ENCODE peak calls at places on chromosomes 5 and 9, in ten cellular contexts. P is fibroblast of lung, F is choroid plexus epithelial cell, M is chondrocyte, Y is RWPE1, L is Peyer's patch, W is fibroblast of pulmonary artery, V is AG09319, I is endodermal cell, K is IMR-90. Q is an unnamed sample.

GRCh38 chr9:137318976-137319375 is 16.9 kb upstream of the NRARP start:
- DNase-seq in M (no peak), W (no peak), Y (no peak), P (peak; percentile 43), F (no peak), I (peak; percentile 82), L (no peak), K (peak; percentile 5), V (peak; percentile 15), Q (peak; percentile 69)

GRCh38 chr5:14266171-14266570 is 123.0 kb downstream of the TRIO start:
- DNase-seq in P (peak; percentile 49), W (no peak), Y (no peak), M (no peak), V (no peak), I (no peak), F (peak; percentile 34), L (no peak), K (no peak), Q (no peak)

GRCh38 chr5:19240150-19240549 is 747.9 kb downstream of the CDH18 start:
- DNase-seq in Y (peak; percentile 42), L (no peak), M (no peak), W (peak; percentile 33), F (peak; percentile 5), V (no peak), K (no peak), I (no peak), P (peak; percentile 81), Q (no peak)

GRCh38 chr5:151825445-151825844 is 53.7 kb downstream of the G3BP1 start:
- DNase-seq in P (peak; percentile 53), V (peak; percentile 70), Y (peak; percentile 77), I (peak; percentile 85), F (peak; percentile 89), K (peak; percentile 69), L (peak; percentile 76), W (peak; percentile 81), M (no peak), Q (peak; percentile 39)

GRCh38 chr5:52560366-52560765 is 227.3 kb upstream of the ITGA1 start:
- DNase-seq in Y (peak; percentile 20), K (no peak), P (no peak), L (no peak), M (no peak), I (no peak), V (no peak), W (peak; percentile 6), F (peak; percentile 23), Q (no peak)

GRCh38 chr5:93580387-93581100 is 475 bp downstream of the NR2F1-AS1 start:
- DNase-seq in F (peak; percentile 59), K (peak; percentile 63), L (no peak), I (no peak), P (peak; percentile 66), M (no peak), Y (peak; percentile 31), V (no peak), W (peak; percentile 63), Q (peak; percentile 31)

GRCh38 chr5:133944263-133945230 is 23.9 kb downstream of the C5orf15 start:
- DNase-seq in F (peak; percentile 74), W (peak; percentile 65), Y (peak; percentile 62), P (peak; percentile 39), M (no peak), I (peak; percentile 89), L (peak; percentile 81), V (no peak), K (peak; percentile 44), Q (peak; percentile 79)

GRCh38 chr9:134475051-134475790 is 149.0 kb downstream of the RXRA start:
- DNase-seq in M (no peak), P (peak; percentile 81), W (peak; percentile 86), K (peak; percentile 81), Y (no peak), L (peak; percentile 77), V (peak; percentile 67), F (peak; percentile 84), I (no peak), Q (no peak)

GRCh38 chr5:78536797-78537196 is 111.8 kb downstream of the LHFPL2 start:
- DNase-seq in P (no peak), K (no peak), Y (no peak), W (no peak), L (no peak), I (no peak), V (no peak), F (no peak), M (no peak), Q (no peak)

GRCh38 chr5:78530342-78531096 is 118.1 kb downstream of the LHFPL2 start:
- DNase-seq in M (no peak), L (no peak), P (peak; percentile 100), I (no peak), V (no peak), Y (peak; percentile 34), W (peak; percentile 96), F (peak; percentile 88), K (peak; percentile 99), Q (no peak)

GRCh38 chr5:78534148-78535009 is 114.2 kb downstream of the LHFPL2 start:
- DNase-seq in W (peak; percentile 79), Y (no peak), V (no peak), L (no peak), M (no peak), I (peak; percentile 58), F (peak; percentile 89), P (peak; percentile 87), K (peak; percentile 72), Q (no peak)

GRCh38 chr5:78537406-78537805 is 111.2 kb downstream of the LHFPL2 start:
- DNase-seq in F (no peak), V (no peak), I (no peak), M (no peak), Y (no peak), L (no peak), P (no peak), W (no peak), K (no peak), Q (no peak)

DNA sequence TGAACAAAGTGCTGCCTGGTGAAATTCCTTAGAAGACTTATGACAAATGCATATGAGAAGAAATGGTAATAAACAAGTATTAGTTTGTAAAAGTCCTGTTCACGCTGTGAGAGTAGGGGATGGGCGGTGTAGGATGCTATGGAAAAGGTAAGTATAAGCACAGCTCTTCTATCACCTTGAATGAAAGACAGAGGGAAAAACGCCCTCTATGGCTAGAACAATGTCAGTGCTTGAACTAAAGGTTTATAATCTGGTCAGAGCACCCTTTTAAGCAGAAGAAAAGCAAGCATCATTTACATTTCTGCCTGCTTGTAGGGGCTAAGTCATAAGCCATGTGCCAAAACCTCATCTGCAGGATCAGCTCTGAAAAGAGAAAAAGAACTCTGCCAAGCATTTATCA is 115.2 kb downstream of the LHFPL2 start:
- DNase-seq in P (no peak), L (no peak), F (peak; percentile 75), M (no peak), I (no peak), V (no peak), K (peak; percentile 38), W (peak; percentile 71), Y (no peak), Q (no peak)
- TF ChIP-seq CTCF in P (peak; percentile 41), L (peak; percentile 49), F (peak; percentile 58), M (peak; percentile 76), I (peak; percentile 72), V (peak; percentile 32), K (peak; percentile 48), W (peak; percentile 68), Y (peak; percentile 43), Q (peak; percentile 55)

DNA sequence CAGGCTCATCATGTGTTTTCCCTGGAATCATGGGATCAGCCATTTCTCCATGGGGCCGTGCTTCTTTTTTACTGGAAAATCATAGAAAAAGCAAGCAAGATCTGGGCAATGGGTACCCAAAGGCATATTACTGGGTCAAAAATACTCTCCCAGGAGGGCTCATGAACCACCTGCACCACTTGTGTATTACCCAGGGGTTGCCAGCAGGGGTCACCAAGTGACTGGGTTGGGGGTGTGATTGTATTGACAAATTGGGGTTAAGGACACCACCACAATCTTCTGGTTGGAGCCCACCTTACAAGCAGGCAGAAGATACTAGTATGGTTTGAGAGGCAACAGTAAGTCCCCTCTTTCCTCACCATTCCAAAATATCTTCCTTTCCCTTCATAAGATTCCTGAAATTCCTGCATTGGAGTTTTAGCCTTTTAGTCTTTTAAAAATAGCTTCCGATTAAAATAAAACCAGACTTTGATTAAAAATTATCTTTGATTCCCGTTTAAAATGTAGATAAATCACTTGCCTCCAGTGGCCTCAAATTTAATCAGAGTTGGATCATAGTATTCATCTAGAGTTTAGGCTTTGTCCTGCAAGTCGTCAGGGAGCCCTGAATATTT is 603.3 kb downstream of the KIF4B start:
- DNase-seq in W (no peak), L (peak; percentile 76), M (no peak), I (peak; percentile 94), Y (peak; percentile 66), F (no peak), P (peak; percentile 3), K (no peak), V (no peak), Q (peak; percentile 83)
- TF ChIP-seq CTCF in W (peak; percentile 28), L (peak; percentile 72), M (peak; percentile 78), I (peak; percentile 89), Y (peak; percentile 28), F (peak; percentile 33), P (peak; percentile 37), K (peak; percentile 56), V (peak; percentile 70), Q (peak; percentile 85)

GRCh38 chr5:140116716-140117115 is 2.8 kb downstream of the PURA start:
- DNase-seq in V (no peak), I (no peak), W (no peak), Y (peak; percentile 42), F (no peak), P (no peak), L (no peak), K (no peak), M (no peak), Q (no peak)
- TF ChIP-seq CTCF in V (no peak), I (peak; percentile 51), W (no peak), Y (peak; percentile 14), F (no peak), P (no peak), L (peak; percentile 21), K (no peak), M (no peak), Q (no peak)

GRCh38 chr5:157469073-157469472 is 9.1 kb downstream of the NIPAL4 start:
- DNase-seq in K (no peak), Y (no peak), I (no peak), P (no peak), V (no peak), W (no peak), L (no peak), F (no peak), M (no peak), Q (no peak)

GRCh38 chr5:157473383-157474370 is 13.7 kb downstream of the NIPAL4 start:
- DNase-seq in P (peak; percentile 81), V (no peak), I (no peak), L (no peak), M (no peak), W (peak; percentile 26), Y (no peak), K (peak; percentile 87), F (peak; percentile 34), Q (no peak)

GRCh38 chr5:157470616-157471015 is 10.6 kb downstream of the NIPAL4 start:
- DNase-seq in M (no peak), F (no peak), P (no peak), L (no peak), I (no peak), K (no peak), Y (no peak), V (no peak), W (no peak), Q (no peak)

GRCh38 chr5:157469687-157470086 is 9.7 kb downstream of the NIPAL4 start:
- DNase-seq in Y (no peak), K (no peak), L (no peak), V (no peak), I (no peak), W (no peak), M (no peak), P (no peak), F (no peak), Q (no peak)

DNA sequence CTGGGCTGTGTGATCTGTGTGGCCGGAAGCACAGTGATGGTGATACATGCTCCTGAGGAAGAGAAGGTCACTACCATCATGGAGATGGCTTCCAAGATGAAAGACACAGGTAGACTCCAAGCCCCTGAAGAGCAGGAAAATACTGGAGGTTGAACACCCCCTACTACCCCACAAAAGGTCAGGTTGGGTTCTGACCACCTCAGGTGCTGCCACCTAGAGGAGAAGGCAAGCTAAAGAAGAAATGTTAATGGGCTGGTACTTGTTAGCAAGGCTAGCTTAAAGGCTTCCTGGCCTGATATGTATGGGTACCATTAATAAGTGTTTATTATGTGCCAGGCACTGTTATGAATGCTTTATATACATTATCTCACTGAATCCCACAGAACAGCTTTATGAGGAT is 11.7 kb downstream of the NIPAL4 start:
- DNase-seq in F (peak; percentile 58), V (no peak), Y (peak; percentile 48), L (no peak), I (peak; percentile 80), W (peak; percentile 46), M (no peak), P (peak; percentile 31), K (peak; percentile 33), Q (no peak)
- TF ChIP-seq CTCF in F (peak; percentile 85), V (peak; percentile 61), Y (peak; percentile 76), L (peak; percentile 41), I (peak; percentile 88), W (peak; percentile 77), M (peak; percentile 84), P (peak; percentile 67), K (peak; percentile 55), Q (peak; percentile 43)

Q was measured in glutamatergic neuron.